ENCODE peak calls at places on chromosome X, in five cellular contexts. H, M, S, Y and N are unnamed samples.

GRCh38 chrX:136250191-136251041 is 784 bp downstream of the MAP7D3 start:
- DNase-seq in H (peak; percentile 37), M (no peak), S (no peak), Y (no peak), N (peak; percentile 20)

GRCh38 chrX:119647552-119648420 is 41.6 kb upstream of the NKRF start:
- DNase-seq in H (no peak), M (no peak), S (no peak), Y (no peak), N (no peak)

GRCh38 chrX:73214366-73215094 is at the start of gene NAP1L2:
- DNase-seq in H (peak; percentile 54), M (peak; percentile 43), S (no peak), Y (peak; percentile 14), N (peak; percentile 7)

GRCh38 chrX:51437521-51437920 is 58.9 kb downstream of the NUDT11 start:
- DNase-seq in H (no peak), M (no peak), S (no peak), Y (no peak), N (no peak)

GRCh38 chrX:9566150-9566621 is 101.3 kb downstream of the TBL1X start:
- DNase-seq in H (peak; percentile 91), M (peak; percentile 84), S (peak; percentile 78), Y (peak; percentile 55), N (peak; percentile 93)

GRCh38 chrX:44989995-44990770 is 117.2 kb downstream of the KDM6A start:
- DNase-seq in H (no peak), M (no peak), S (no peak), Y (no peak), N (no peak)

GRCh38 chrX:96705905-96706304 is 21.3 kb downstream of the DIAPH2 start:
- DNase-seq in H (no peak), M (no peak), S (no peak), Y (no peak), N (no peak)

GRCh38 chrX:107629533-107629909 is 1.2 kb downstream of the PRPS1 start:
- DNase-seq in H (peak; percentile 39), M (no peak), S (no peak), Y (no peak), N (peak; percentile 29)

GRCh38 chrX:9644335-9644734 is 121.3 kb downstream of the GPR143 start:
- DNase-seq in H (no peak), M (no peak), S (no peak), Y (no peak), N (no peak)

GRCh38 chrX:1576201-1577101 is 15.0 kb upstream of the AKAP17A start:
- DNase-seq in H (no peak), M (no peak), S (no peak), Y (no peak), N (no peak)

GRCh38 chrX:39900788-39901170 is 197.0 kb downstream of the BCOR start:
- DNase-seq in H (no peak), M (no peak), S (no peak), Y (no peak), N (no peak)

GRCh38 chrX:7158468-7158990 is 10.6 kb upstream of the PUDP start:
- DNase-seq in H (no peak), M (no peak), S (no peak), Y (no peak), N (no peak)

GRCh38 chrX:16479206-16479869 is 170.6 kb upstream of the S100G start:
- DNase-seq in H (peak; percentile 77), M (no peak), S (peak; percentile 53), Y (no peak), N (peak; percentile 24)

GRCh38 chrX:1918780-1919179 is 303.9 kb downstream of the ASMT start:
- DNase-seq in H (no peak), M (no peak), S (no peak), Y (no peak), N (no peak)

GRCh38 chrX:78321809-78322208 is 5.6 kb downstream of the CYSLTR1 start:
- DNase-seq in H (no peak), M (peak; percentile 66), S (no peak), Y (peak; percentile 16), N (no peak)

GRCh38 chrX:9379697-9380551 is 84.9 kb upstream of the TBL1X start:
- DNase-seq in H (peak; percentile 58), M (no peak), S (peak; percentile 23), Y (no peak), N (peak; percentile 44)

GRCh38 chrX:51860679-51861078 is 32.7 kb upstream of the MAGED1 start:
- DNase-seq in H (peak; percentile 48), M (no peak), S (peak; percentile 5), Y (no peak), N (peak; percentile 2)

GRCh38 chrX:110381216-110381615 is 22.6 kb downstream of the RTL9 start:
- DNase-seq in H (peak; percentile 74), M (no peak), S (no peak), Y (no peak), N (no peak)

GRCh38 chrX:27918799-27919198 is 62.5 kb downstream of the DCAF8L1 start:
- DNase-seq in H (peak; percentile 4), M (no peak), S (no peak), Y (no peak), N (peak; percentile 10)

GRCh38 chrX:112704226-112704625 is 24.5 kb upstream of the LHFPL1 start:
- DNase-seq in H (no peak), M (no peak), S (no peak), Y (no peak), N (no peak)

GRCh38 chrX:68059469-68059868 is 373.8 kb downstream of the OPHN1 start:
- DNase-seq in H (no peak), M (no peak), S (no peak), Y (no peak), N (no peak)

GRCh38 chrX:9122504-9123245 is 88.7 kb upstream of the FAM9B start:
- DNase-seq in H (peak; percentile 17), M (no peak), S (no peak), Y (no peak), N (no peak)

GRCh38 chrX:111181883-111182400 is 86.0 kb downstream of the PAK3 start:
- DNase-seq in H (no peak), M (no peak), S (no peak), Y (no peak), N (no peak)

GRCh38 chrX:11756354-11757318 is 1.4 kb upstream of the MSL3 start:
- DNase-seq in H (peak; percentile 27), M (no peak), S (peak; percentile 44), Y (no peak), N (peak; percentile 44)

GRCh38 chrX:107725761-107726555 is 49.6 kb downstream of the TSC22D3 start:
- DNase-seq in H (no peak), M (no peak), S (no peak), Y (no peak), N (no peak)

GRCh38 chrX:39718951-39719350 is 378.8 kb downstream of the BCOR start:
- DNase-seq in H (no peak), M (no peak), S (no peak), Y (no peak), N (no peak)

GRCh38 chrX:17414057-17414658 is 39.2 kb downstream of the NHS start:
- DNase-seq in H (no peak), M (no peak), S (no peak), Y (no peak), N (no peak)

GRCh38 chrX:9318213-9318612 is 146.6 kb upstream of the TBL1X start:
- DNase-seq in H (no peak), M (no peak), S (no peak), Y (no peak), N (no peak)

GRCh38 chrX:139015627-139016026 is 304.1 kb upstream of the FGF13 start:
- DNase-seq in H (no peak), M (no peak), S (no peak), Y (no peak), N (no peak)

GRCh38 chrX:120790118-120790517 is 85.5 kb downstream of the CT47B1 start:
- DNase-seq in H (peak; percentile 68), M (no peak), S (peak; percentile 58), Y (peak; percentile 39), N (peak; percentile 18)

GRCh38 chrX:105553118-105553517 is 269.2 kb upstream of the NRK start:
- DNase-seq in H (no peak), M (no peak), S (no peak), Y (no peak), N (no peak)

GRCh38 chrX:6226053-6226645 is 2.5 kb downstream of the NLGN4X start:
- DNase-seq in H (peak; percentile 6), M (no peak), S (no peak), Y (no peak), N (no peak)

GRCh38 chrX:19462879-19463278 is 52.4 kb downstream of the MAP3K15 start:
- DNase-seq in H (no peak), M (no peak), S (no peak), Y (no peak), N (no peak)
- H3K4me3 ChIP-seq in H (no peak overlapping the region), M (no peak overlapping the region), S (no peak overlapping the region), Y (no peak overlapping the region), N (no peak overlapping the region)

GRCh38 chrX:53072418-53073114 is 9.6 kb upstream of the TSPYL2 start:
- DNase-seq in H (no peak), M (no peak), S (no peak), Y (no peak), N (no peak)
- H3K4me3 ChIP-seq in H (no peak overlapping the region), M (no peak overlapping the region), S (no peak overlapping the region), Y (peak overlapping the region; percentile 48), N (no peak overlapping the region)

DNA sequence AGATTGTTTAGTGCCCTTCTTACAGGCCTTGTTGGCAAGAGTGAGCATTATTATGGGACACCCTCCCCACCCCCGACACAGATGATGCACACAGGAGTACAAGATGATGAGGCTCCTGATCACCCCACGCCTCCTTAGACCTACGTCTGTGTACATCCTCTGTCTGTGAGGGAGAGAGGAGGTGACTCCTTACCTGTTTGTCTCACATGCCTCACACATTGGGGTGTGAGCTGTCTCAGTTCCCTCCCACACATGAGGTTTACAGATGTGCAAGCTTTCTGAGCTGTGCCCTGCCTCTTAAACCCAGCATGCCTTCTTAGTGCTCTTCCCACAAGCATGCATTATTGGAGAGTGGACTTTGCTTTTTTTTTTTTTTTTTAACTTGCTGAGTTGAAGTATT is 76.7 kb downstream of the CLCN5 start:
- DNase-seq in H (peak; percentile 11), M (no peak), S (no peak), Y (no peak), N (no peak)
- H3K4me3 ChIP-seq in H (no peak overlapping the region), M (no peak overlapping the region), S (no peak overlapping the region), Y (no peak overlapping the region), N (no peak overlapping the region)

GRCh38 chrX:147342197-147342596 is 527.7 kb upstream of the CXorf51A start:
- DNase-seq in H (no peak), M (no peak), S (no peak), Y (no peak), N (no peak)

GRCh38 chrX:147343467-147343866 is 528.9 kb upstream of the CXorf51A start:
- DNase-seq in H (no peak), M (no peak), S (no peak), Y (no peak), N (no peak)

GRCh38 chrX:147340947-147341346 is 526.4 kb upstream of the CXorf51A start:
- DNase-seq in H (no peak), M (no peak), S (no peak), Y (no peak), N (no peak)
- H3K4me3 ChIP-seq in H (no peak overlapping the region), M (no peak overlapping the region), S (no peak overlapping the region), Y (no peak overlapping the region), N (no peak overlapping the region)

GRCh38 chrX:24025741-24026402 is 1.1 kb downstream of the KLHL15 start:
- DNase-seq in H (peak; percentile 68), M (no peak), S (peak; percentile 41), Y (no peak), N (no peak)
- H3K4me3 ChIP-seq in H (peak overlapping the region; percentile 84), M (no peak overlapping the region), S (peak overlapping the region; percentile 82), Y (peak overlapping the region; percentile 90), N (peak overlapping the region; percentile 77)